ENCODE peak calls at places on chromosome 19, in eight cellular contexts. C, I, P, A, W, L, V and G are unnamed samples.
A peak's percentile ranks its signal among the peaks of the same experiment; 100 is the strongest.

GRCh38 chr19:8206147-8207087 is 2.8 kb upstream of the CERS4 start:
- DNase-seq in V (no peak), I (no peak), W (no peak), A (no peak), P (peak; percentile 60), C (no peak), L (no peak), G (peak; percentile 51)

GRCh38 chr19:10855879-10856522 is 7.8 kb downstream of the C19orf38 start:
- DNase-seq in V (peak; percentile 27), A (no peak), I (no peak), C (no peak), L (peak; percentile 17), P (no peak), W (no peak), G (no peak)

GRCh38 chr19:14301150-14301549 is 80.1 kb upstream of the ADGRE5 start:
- DNase-seq in L (no peak), I (no peak), V (no peak), C (no peak), P (no peak), A (no peak), W (no peak), G (no peak)

GRCh38 chr19:13764821-13765394 is 586 bp downstream of the MRI1 start:
- DNase-seq in C (no peak), L (no peak), A (peak; percentile 66), I (no peak), V (no peak), P (peak; percentile 36), W (peak; percentile 38), G (no peak)

GRCh38 chr19:13978306-13978705 is 26.0 kb downstream of the DCAF15 start:
- DNase-seq in V (no peak), A (peak; percentile 86), L (peak; percentile 59), P (peak; percentile 67), I (peak; percentile 41), C (peak; percentile 69), W (peak; percentile 88), G (peak; percentile 81)

GRCh38 chr19:15468675-15469512 is 4.5 kb upstream of the RASAL3 start:
- DNase-seq in P (no peak), C (no peak), A (no peak), V (no peak), L (peak; percentile 49), I (no peak), W (no peak), G (no peak)

GRCh38 chr19:1143828-1144399 is 30.2 kb downstream of the SBNO2 start:
- DNase-seq in W (no peak), I (no peak), C (no peak), A (no peak), L (no peak), P (no peak), V (no peak), G (no peak)

GRCh38 chr19:10752237-10752912 is 34.5 kb downstream of the DNM2 start:
- DNase-seq in I (no peak), P (no peak), C (no peak), V (no peak), A (no peak), L (no peak), W (peak; percentile 58), G (no peak)

GRCh38 chr19:10718205-10719196 is 622 bp downstream of the DNM2 start:
- DNase-seq in I (peak; percentile 40), A (peak; percentile 76), L (peak; percentile 26), V (no peak), P (peak; percentile 50), C (no peak), W (peak; percentile 56), G (no peak)

GRCh38 chr19:5697890-5698634 is 8.0 kb downstream of the RPL36 start:
- DNase-seq in P (no peak), V (no peak), A (no peak), C (no peak), L (no peak), I (no peak), W (no peak), G (no peak)

GRCh38 chr19:15181394-15181793 is 19.4 kb downstream of the NOTCH3 start:
- DNase-seq in A (no peak), V (no peak), C (no peak), W (no peak), I (no peak), P (no peak), L (no peak), G (no peak)

GRCh38 chr19:10830370-10830769 is 5.6 kb downstream of the TMED1 start:
- DNase-seq in W (no peak), V (no peak), I (no peak), P (no peak), L (no peak), A (no peak), C (no peak), G (no peak)

GRCh38 chr19:6467384-6467783 is 3.3 kb downstream of the CRB3 start:
- DNase-seq in V (no peak), I (no peak), C (no peak), W (no peak), L (no peak), P (no peak), A (no peak), G (no peak)

GRCh38 chr19:17107546-17108452 is 32.2 kb downstream of the MYO9B start:
- DNase-seq in V (peak; percentile 95), W (peak; percentile 65), A (peak; percentile 61), P (peak; percentile 30), L (peak; percentile 96), I (no peak), C (peak; percentile 77), G (peak; percentile 89)

GRCh38 chr19:5828661-5829566 is 10.6 kb downstream of the FUT6 start:
- DNase-seq in P (peak; percentile 27), C (no peak), A (no peak), I (no peak), L (peak; percentile 16), V (no peak), W (peak; percentile 40), G (no peak)

GRCh38 chr19:10517760-10518443 is 655 bp upstream of the S1PR5 start:
- DNase-seq in I (no peak), A (no peak), L (no peak), W (no peak), V (peak; percentile 62), P (no peak), C (no peak), G (peak; percentile 38)

DNA sequence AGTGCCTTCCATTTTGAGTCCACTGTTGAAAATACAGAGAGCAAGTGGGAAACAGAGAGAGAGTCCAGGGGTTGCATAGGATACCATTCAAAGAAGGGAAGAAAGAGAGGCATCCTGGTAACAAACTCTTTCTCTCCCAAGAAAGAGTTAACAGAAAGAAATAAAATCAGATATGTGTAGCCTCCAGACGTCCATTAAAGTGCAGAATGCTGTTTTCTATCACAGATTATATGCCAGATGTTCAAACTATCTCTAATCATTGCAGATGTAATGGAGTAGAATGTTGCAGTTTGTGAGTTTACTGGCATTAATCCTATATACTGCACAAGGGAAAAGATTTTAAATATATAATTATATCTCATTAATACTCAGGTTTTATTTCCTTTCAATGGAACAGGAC is 369.4 kb downstream of the ZNF536 start:
- DNase-seq in I (no peak), L (no peak), V (no peak), C (no peak), W (no peak), P (no peak), A (no peak), G (no peak)
- TF ChIP-seq CTCF in I (no peak), L (no peak), V (no peak), C (no peak), W (no peak), P (no peak), A (no peak), G (no peak)

GRCh38 chr19:46585539-46585938 is 15.6 kb upstream of the CALM3 start:
- DNase-seq in I (no peak), A (no peak), L (no peak), V (no peak), C (no peak), W (no peak), P (no peak), G (no peak)

GRCh38 chr19:46579286-46579944 is 21.7 kb upstream of the CALM3 start:
- DNase-seq in A (no peak), C (no peak), L (no peak), V (peak; percentile 55), I (no peak), P (no peak), W (no peak), G (no peak)

GRCh38 chr19:46578450-46578849 is 22.7 kb upstream of the CALM3 start:
- DNase-seq in I (no peak), P (no peak), W (no peak), A (no peak), L (no peak), V (no peak), C (no peak), G (no peak)

GRCh38 chr19:46574533-46574932 is 26.6 kb upstream of the CALM3 start:
- DNase-seq in W (no peak), P (no peak), A (no peak), V (no peak), L (no peak), C (no peak), I (peak; percentile 71), G (no peak)

DNA sequence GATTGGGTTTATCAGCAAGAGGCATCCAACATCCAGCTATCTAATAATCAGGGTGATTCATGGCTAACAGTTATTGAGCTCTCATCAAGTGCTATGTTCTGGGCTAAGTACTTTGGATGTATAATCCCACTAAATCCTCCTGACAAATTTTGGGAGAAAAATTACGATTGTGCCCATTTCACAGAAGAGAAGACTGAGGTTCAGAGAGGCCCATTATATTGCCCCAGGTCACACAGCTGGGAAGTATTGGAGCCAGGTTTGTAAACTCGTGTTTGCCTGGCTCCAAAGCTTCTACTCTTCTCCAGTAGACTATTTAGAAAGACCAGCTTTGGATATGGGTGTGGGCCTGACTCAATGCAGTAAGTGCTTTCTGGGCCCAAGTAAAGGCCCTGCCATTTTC is 20.9 kb upstream of the CALM3 start:
- DNase-seq in L (no peak), C (no peak), V (no peak), I (no peak), P (no peak), A (no peak), W (no peak), G (no peak)
- H3K4me3 ChIP-seq in L (no peak overlapping the region), C (no peak overlapping the region), V (no peak overlapping the region), I (no peak overlapping the region), P (no peak overlapping the region), A (no peak overlapping the region), W (no peak overlapping the region), G (no peak overlapping the region)

DNA sequence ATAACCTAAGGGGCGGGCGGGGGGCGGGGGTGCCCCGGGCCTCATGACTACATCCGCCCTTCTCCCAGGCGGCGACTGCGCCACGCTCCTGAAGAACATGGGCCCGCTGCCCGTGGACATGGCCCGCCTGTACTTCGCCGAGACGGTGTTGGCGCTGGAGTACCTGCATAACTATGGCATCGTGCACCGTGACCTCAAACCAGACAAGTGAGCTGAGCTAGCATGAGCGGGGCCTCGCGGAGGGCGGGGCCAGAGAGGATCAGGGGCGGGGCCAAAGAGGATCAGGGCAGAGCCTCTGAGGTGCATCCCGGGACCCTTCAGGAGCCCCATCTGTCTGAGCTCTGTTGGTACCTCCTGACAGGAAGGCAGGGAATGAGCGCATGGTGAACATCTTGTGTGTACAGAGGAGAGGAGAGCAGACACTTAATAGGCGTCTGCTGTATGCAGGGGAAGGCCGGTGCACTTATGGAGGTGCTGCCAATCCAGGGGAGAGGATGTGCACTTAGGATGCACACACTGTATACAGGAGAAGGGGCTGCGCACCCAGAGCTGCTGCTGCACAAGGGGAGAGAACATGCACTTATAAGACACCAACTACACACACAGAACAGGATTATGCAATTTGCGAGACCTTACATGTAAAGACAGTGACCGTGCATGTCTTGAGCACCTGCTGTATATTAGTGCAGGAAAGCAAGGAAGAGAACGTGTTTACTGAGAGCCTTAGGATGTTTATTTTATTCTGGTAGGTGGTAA is 20.9 kb upstream of the PIK3R2 start:
- DNase-seq in C (no peak), V (no peak), W (no peak), P (no peak), I (peak; percentile 79), L (no peak), A (no peak), G (no peak)
- H3K27ac ChIP-seq in C (no peak overlapping the region), V (no peak overlapping the region), W (no peak overlapping the region), P (no peak overlapping the region), I (no peak overlapping the region), L (no peak overlapping the region), A (no peak overlapping the region), G (no peak overlapping the region)

GRCh38 chr19:4580021-4580901 is 20.8 kb upstream of the SEMA6B start:
- DNase-seq in P (no peak), L (no peak), C (no peak), I (peak; percentile 72), W (no peak), A (no peak), V (no peak), G (no peak)
- TF ChIP-seq CTCF in P (no peak), L (peak; percentile 34), C (no peak), I (peak; percentile 57), W (no peak), A (no peak), V (peak; percentile 18), G (no peak)